ENCODE peak calls at places on chromosomes 3 and 15, in seven cellular contexts. A is ascending aorta, P is GM23338, J is neural progenitor cell, L is esophagus muscularis mucosa, W is tibial artery, O is transverse colon. E is an unnamed sample.

GRCh38 chr3:129305592-129306091 is 27.0 kb downstream of the HMCES start:
- DNase-seq in A (peak; percentile 90), P (peak; percentile 100), J (peak; percentile 98), L (no peak), W (peak; percentile 96), O (peak; percentile 76), E (no peak)

GRCh38 chr3:143306419-143306818 is 186.8 kb downstream of the CHST2 start:
- DNase-seq in A (no peak), P (no peak), J (no peak), L (no peak), W (no peak), O (peak; percentile 69), E (no peak)

GRCh38 chr3:50010959-50011358 is 71.0 kb downstream of the RBM6 start:
- DNase-seq in A (no peak), P (no peak), J (no peak), L (no peak), W (no peak), O (no peak), E (no peak)

GRCh38 chr15:69380726-69381105 is 33.4 kb upstream of the KIF23 start:
- DNase-seq in A (no peak), P (no peak), J (no peak), L (no peak), W (peak; percentile 32), O (no peak), E (no peak)

GRCh38 chr3:24628523-24629258 is 134.0 kb upstream of the THRB start:
- DNase-seq in A (no peak), P (no peak), J (no peak), L (no peak), W (no peak), O (no peak), E (peak; percentile 39)

GRCh38 chr15:67074886-67075229 is 9.5 kb downstream of the SMAD3 start:
- DNase-seq in A (no peak), P (no peak), J (no peak), L (no peak), W (no peak), O (no peak), E (no peak)

GRCh38 chr3:191369081-191370010 is 39.0 kb upstream of the UTS2B start:
- DNase-seq in A (no peak), P (peak; percentile 37), J (no peak), L (no peak), W (no peak), O (no peak), E (no peak)

GRCh38 chr3:14391033-14391432 is 11.4 kb upstream of the SLC6A6 start:
- DNase-seq in A (peak; percentile 38), P (no peak), J (no peak), L (no peak), W (peak; percentile 87), O (no peak), E (no peak)

GRCh38 chr3:52866427-52866826 is 30.9 kb downstream of the STIMATE start:
- DNase-seq in A (no peak), P (no peak), J (no peak), L (no peak), W (no peak), O (no peak), E (no peak)

GRCh38 chr3:30355622-30356021 is 250.8 kb upstream of the TGFBR2 start:
- DNase-seq in A (no peak), P (no peak), J (peak; percentile 9), L (no peak), W (no peak), O (no peak), E (no peak)

GRCh38 chr3:131796558-131796957 is 238.3 kb downstream of the CPNE4 start:
- DNase-seq in A (no peak), P (peak; percentile 40), J (peak; percentile 26), L (no peak), W (no peak), O (no peak), E (no peak)

GRCh38 chr15:101128696-101129095 is 123.2 kb downstream of the CHSY1 start:
- DNase-seq in A (no peak), P (no peak), J (no peak), L (no peak), W (no peak), O (no peak), E (no peak)

GRCh38 chr3:5186854-5187151 is 704 bp upstream of the EDEM1 start:
- DNase-seq in A (no peak), P (peak; percentile 37), J (peak; percentile 36), L (no peak), W (no peak), O (no peak), E (no peak)

GRCh38 chr3:171586274-171586673 is 126.1 kb upstream of the TNIK start:
- DNase-seq in A (no peak), P (no peak), J (no peak), L (no peak), W (no peak), O (no peak), E (no peak)

GRCh38 chr3:13879946-13880810 is at the start of gene WNT7A:
- DNase-seq in A (no peak), P (peak; percentile 69), J (peak; percentile 82), L (no peak), W (peak; percentile 55), O (no peak), E (peak; percentile 62)

GRCh38 chr3:182410051-182410450 is 383.3 kb upstream of the ATP11B start:
- DNase-seq in A (no peak), P (no peak), J (no peak), L (no peak), W (no peak), O (no peak), E (no peak)

GRCh38 chr3:149277338-149277813 is 55.7 kb upstream of the CP start:
- DNase-seq in A (no peak), P (no peak), J (no peak), L (no peak), W (no peak), O (no peak), E (no peak)

GRCh38 chr3:10480871-10481378 is 24.5 kb downstream of the ATP2B2 start:
- DNase-seq in A (no peak), P (no peak), J (no peak), L (no peak), W (no peak), O (no peak), E (no peak)

GRCh38 chr15:82851981-82852511 is 42.6 kb downstream of the WHAMM start:
- DNase-seq in A (no peak), P (no peak), J (peak; percentile 31), L (peak; percentile 50), W (no peak), O (no peak), E (no peak)

GRCh38 chr15:69190091-69190490 is 29.7 kb downstream of the GLCE start:
- DNase-seq in A (no peak), P (no peak), J (no peak), L (no peak), W (no peak), O (no peak), E (no peak)

GRCh38 chr3:58497074-58497473 is 5.2 kb downstream of the KCTD6 start:
- DNase-seq in A (no peak), P (peak; percentile 81), J (peak; percentile 89), L (no peak), W (no peak), O (no peak), E (no peak)

GRCh38 chr3:161156936-161157335 is 51.8 kb upstream of the B3GALNT1 start:
- DNase-seq in A (no peak), P (no peak), J (no peak), L (no peak), W (no peak), O (no peak), E (no peak)

GRCh38 chr3:157051055-157051454 is 108.9 kb downstream of the CCNL1 start:
- DNase-seq in A (no peak), P (no peak), J (no peak), L (no peak), W (no peak), O (no peak), E (no peak)

GRCh38 chr3:139113231-139113749 is 68.6 kb upstream of the PRR23C start:
- DNase-seq in A (no peak), P (no peak), J (no peak), L (peak; percentile 85), W (no peak), O (no peak), E (no peak)

GRCh38 chr3:66763294-66763693 is 234.8 kb upstream of the KBTBD8 start:
- DNase-seq in A (no peak), P (no peak), J (no peak), L (no peak), W (no peak), O (no peak), E (no peak)

GRCh38 chr3:77320514-77320913 is 280.6 kb downstream of the ROBO2 start:
- DNase-seq in A (no peak), P (peak; percentile 80), J (peak; percentile 70), L (no peak), W (no peak), O (no peak), E (no peak)

GRCh38 chr3:458124-458523 is 261.6 kb downstream of the CHL1 start:
- DNase-seq in A (no peak), P (no peak), J (no peak), L (no peak), W (no peak), O (no peak), E (no peak)
- TF ChIP-seq CTCF in A (no peak), P (no peak), J (no peak), L (no peak), W (no peak), O (no peak), E (no peak)

GRCh38 chr15:77816983-77817382 is 184.3 kb upstream of the LINGO1 start:
- DNase-seq in A (no peak), P (no peak), J (peak; percentile 38), L (no peak), W (no peak), O (no peak), E (no peak)

GRCh38 chr15:77815015-77815414 is 182.3 kb upstream of the LINGO1 start:
- DNase-seq in A (no peak), P (no peak), J (no peak), L (no peak), W (no peak), O (no peak), E (no peak)

GRCh38 chr15:77818484-77819270 is 186.0 kb upstream of the LINGO1 start:
- DNase-seq in A (no peak), P (peak; percentile 44), J (peak; percentile 41), L (no peak), W (no peak), O (no peak), E (no peak)

GRCh38 chr15:77819271-77819806 is 186.6 kb upstream of the LINGO1 start:
- DNase-seq in A (no peak), P (peak; percentile 51), J (peak; percentile 71), L (no peak), W (no peak), O (no peak), E (no peak)

GRCh38 chr15:77817434-77817833 is 184.7 kb upstream of the LINGO1 start:
- DNase-seq in A (no peak), P (no peak), J (peak; percentile 75), L (no peak), W (no peak), O (no peak), E (no peak)
- H3K27me3 ChIP-seq in A (peaks cover 14% of the 10 kb centered on the region), P (peaks cover 44% of the 10 kb centered on the region), J (peaks cover 54% of the 10 kb centered on the region), L (no peaks in the 10 kb centered on the region), W (peaks cover 77% of the 10 kb centered on the region), O (peaks cover 66% of the 10 kb centered on the region), E (peaks cover 3% of the 10 kb centered on the region)

GRCh38 chr3:89315750-89316149 is 208.3 kb downstream of the EPHA3 start:
- DNase-seq in A (no peak), P (no peak), J (no peak), L (no peak), W (no peak), O (no peak), E (no peak)
- H3K4me1 ChIP-seq in A (no peaks in the 10 kb centered on the region), P (no peaks in the 10 kb centered on the region), J (no peaks in the 10 kb centered on the region), L (peaks cover 4% of the 10 kb centered on the region), W (no peaks in the 10 kb centered on the region), O (no peaks in the 10 kb centered on the region), E (no peaks in the 10 kb centered on the region)

GRCh38 chr3:105812194-105812586 is 56.6 kb downstream of the CBLB start:
- DNase-seq in A (no peak), P (no peak), J (no peak), L (no peak), W (no peak), O (no peak), E (no peak)
- TF ChIP-seq CTCF in A (no peak), P (no peak), J (no peak), L (no peak), W (no peak), O (no peak), E (no peak)